ENCODE peak calls at places on chromosomes 4 and X, in seven cellular contexts. V is HCT116, A is K562, J is HepG2, C is SK-N-SH, R is GM12878, E is H1. O is an unnamed sample.

GRCh38 chr4:36385951-36386561 is 104.6 kb downstream of the DTHD1 start:
- DNase-seq in V (no peak), E (no peak), J (no peak), C (no peak), A (no peak), R (peak; percentile 63), O (no peak)

GRCh38 chr4:186472948-186473347 is 82.4 kb downstream of the MTNR1A start:
- DNase-seq in C (peak; percentile 30), R (no peak), J (peak; percentile 16), V (peak; percentile 41), A (peak; percentile 21), E (no peak), O (peak; percentile 46)

GRCh38 chr4:82744284-82744963 is 54.2 kb downstream of the SCD5 start:
- DNase-seq in E (no peak), J (no peak), R (no peak), C (no peak), V (no peak), A (no peak), O (no peak)

GRCh38 chr4:172898715-172899114 is 269.9 kb upstream of the GALNT7 start:
- DNase-seq in E (no peak), C (no peak), J (peak; percentile 5), V (no peak), A (no peak), R (no peak), O (no peak)

GRCh38 chr4:6928067-6928466 is 18.4 kb downstream of the TBC1D14 start:
- DNase-seq in R (no peak), J (no peak), C (no peak), E (no peak), V (no peak), A (no peak), O (no peak)

GRCh38 chrX:154596290-154596929 is 11.5 kb downstream of the CTAG1A start:
- DNase-seq in E (peak; percentile 53), C (no peak), A (no peak), R (no peak), J (no peak), V (no peak), O (peak; percentile 80)

GRCh38 chrX:133856819-133857218 is 128.6 kb downstream of the GPC3 start:
- DNase-seq in E (no peak), J (no peak), A (no peak), R (no peak), C (no peak), V (no peak), O (no peak)

GRCh38 chr4:133096972-133097371 is 52.1 kb upstream of the PCDH10 start:
- DNase-seq in J (no peak), E (no peak), A (no peak), R (no peak), C (no peak), V (no peak), O (no peak)

GRCh38 chrX:80550722-80551121 is 130.5 kb downstream of the TENT5D start:
- DNase-seq in E (peak; percentile 43), J (peak; percentile 12), R (no peak), C (no peak), V (no peak), A (peak; percentile 47), O (no peak)

GRCh38 chrX:155028749-155029360 is 2.2 kb downstream of the FUNDC2 start:
- DNase-seq in C (no peak), E (no peak), R (no peak), A (peak; percentile 48), V (no peak), J (no peak), O (no peak)

GRCh38 chr4:63458010-63458409 is 951.2 kb downstream of the TECRL start:
- DNase-seq in J (no peak), V (no peak), A (no peak), R (no peak), E (no peak), C (no peak), O (no peak)

GRCh38 chrX:6151971-6152370 is 76.7 kb downstream of the NLGN4X start:
- DNase-seq in V (no peak), C (no peak), E (no peak), R (no peak), J (no peak), A (no peak), O (no peak)

GRCh38 chrX:9205599-9206223 is 171.8 kb upstream of the FAM9B start:
- DNase-seq in V (no peak), C (no peak), A (no peak), R (no peak), J (no peak), E (no peak), O (no peak)

GRCh38 chr4:111360906-111361305 is 738.0 kb upstream of the PITX2 start:
- DNase-seq in R (no peak), E (no peak), C (no peak), V (no peak), J (no peak), A (no peak), O (no peak)

GRCh38 chr4:23333946-23334878 is 555.6 kb downstream of the PPARGC1A start:
- DNase-seq in E (no peak), V (no peak), C (no peak), A (peak; percentile 59), J (no peak), R (peak; percentile 39), O (peak; percentile 46)

GRCh38 chr4:95318483-95318882 is 230.3 kb downstream of the UNC5C start:
- DNase-seq in E (no peak), C (peak; percentile 11), A (no peak), V (no peak), R (no peak), J (no peak), O (no peak)

GRCh38 chr4:125104616-125105015 is 210.1 kb upstream of the FAT4 start:
- DNase-seq in A (no peak), J (no peak), R (no peak), V (no peak), C (no peak), E (no peak), O (no peak)

GRCh38 chr4:46937493-46937892 is 28.4 kb upstream of the COX7B2 start:
- DNase-seq in V (no peak), R (no peak), C (no peak), E (no peak), A (no peak), J (no peak), O (no peak)

GRCh38 chr4:87092389-87093141 is 127.9 kb downstream of the KLHL8 start:
- DNase-seq in J (peak; percentile 62), E (no peak), R (no peak), A (peak; percentile 86), V (peak; percentile 52), C (peak; percentile 40), O (no peak)

GRCh38 chr4:154807042-154807630 is 26.1 kb downstream of the RBM46 start:
- DNase-seq in E (no peak), V (peak; percentile 34), J (peak; percentile 4), A (peak; percentile 20), C (peak; percentile 24), R (peak; percentile 2), O (no peak)

GRCh38 chr4:1563241-1563640 is 120.9 kb downstream of the FAM53A start:
- DNase-seq in V (no peak), E (no peak), R (no peak), C (no peak), A (no peak), J (no peak), O (no peak)

GRCh38 chr4:126267689-126268088 is 952.9 kb downstream of the FAT4 start:
- DNase-seq in J (no peak), E (no peak), A (no peak), R (no peak), C (no peak), V (no peak), O (no peak)

GRCh38 chr4:98778206-98778605 is 119.8 kb upstream of the TSPAN5 start:
- DNase-seq in C (no peak), V (no peak), A (no peak), J (peak; percentile 87), E (no peak), R (no peak), O (peak; percentile 30)

GRCh38 chr4:168551211-168551610 is 54.4 kb downstream of the PALLD start:
- DNase-seq in C (no peak), R (no peak), J (no peak), A (no peak), E (no peak), V (no peak), O (no peak)

GRCh38 chr4:147760695-147761094 is 28.8 kb downstream of the ARHGAP10 start:
- DNase-seq in A (no peak), V (no peak), E (no peak), R (no peak), C (peak; percentile 46), J (no peak), O (no peak)

DNA sequence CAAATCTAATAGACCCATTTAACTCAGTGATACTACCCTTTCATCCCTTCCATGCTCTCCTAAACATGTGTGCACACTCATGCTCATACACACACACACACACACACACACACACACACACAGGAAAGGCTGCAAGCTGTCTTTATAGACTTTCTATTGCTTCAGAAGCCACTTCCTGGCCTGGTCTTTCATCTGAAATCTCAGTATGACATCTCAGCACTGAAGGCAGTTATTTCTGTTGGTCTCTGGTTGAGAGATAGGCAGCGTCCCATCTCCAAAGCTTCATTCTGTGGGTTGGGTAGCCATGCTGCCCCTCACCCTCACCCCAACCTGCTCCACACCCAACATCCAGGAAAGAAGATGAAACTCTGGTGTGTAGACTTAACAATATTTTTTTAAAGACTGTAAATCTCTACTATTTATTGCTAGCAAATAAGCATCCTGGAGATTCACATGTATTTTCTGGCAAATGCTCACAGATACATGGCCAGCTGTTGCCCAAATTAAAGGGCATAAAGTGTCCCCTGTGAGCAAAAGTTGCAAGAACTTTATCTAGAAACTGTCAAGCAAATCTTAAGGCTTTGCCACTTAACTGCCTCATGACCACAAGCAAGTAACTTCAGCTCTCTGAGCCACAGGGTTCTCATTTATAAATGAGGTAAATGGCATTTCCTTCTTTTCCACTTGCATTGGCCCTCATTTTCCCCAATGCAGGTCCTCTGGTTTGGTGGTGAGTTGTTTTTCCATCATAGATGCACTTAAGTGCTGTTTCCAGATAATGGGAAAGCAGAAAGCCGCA is 189.8 kb upstream of the AFF2 start:
- DNase-seq in C (no peak), A (no peak), V (no peak), J (no peak), R (peak; percentile 15), E (no peak), O (no peak)
- TF ChIP-seq JUND in C (no peak), A (no peak), V (no peak), J (no peak), R (no peak), E (no peak), O (no peak)

DNA sequence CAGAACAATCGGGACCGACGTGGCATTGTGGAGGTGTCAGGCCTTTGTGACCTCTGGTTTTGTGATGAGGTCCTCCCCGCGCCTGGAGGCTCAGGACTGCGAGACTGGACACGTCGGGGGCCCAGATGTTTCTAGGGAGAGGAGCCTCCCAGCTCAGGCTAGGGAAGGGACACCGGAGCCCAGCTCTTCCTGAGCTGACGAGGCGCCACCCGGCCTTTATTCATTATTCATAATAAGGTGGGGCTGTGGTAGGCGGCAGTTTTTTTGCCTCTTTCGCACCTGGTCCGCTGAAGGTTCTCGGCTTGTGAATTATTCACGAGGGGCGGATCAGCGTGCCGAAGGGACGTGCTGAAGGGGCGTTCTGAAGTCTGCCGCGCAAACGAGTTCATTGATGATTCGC is 2.3 kb upstream of the UBA1 start:
- DNase-seq in A (peak; percentile 24), C (no peak), V (peak; percentile 13), R (no peak), E (peak; percentile 49), J (no peak), O (peak; percentile 38)
- TF ChIP-seq JUND in A (no peak), C (no peak), V (no peak), R (no peak), E (no peak), J (no peak), O (no peak)

GRCh38 chrX:74450803-74451449 is 29.6 kb downstream of the SLC16A2 start:
- DNase-seq in R (no peak), J (no peak), V (peak; percentile 10), C (no peak), A (no peak), E (no peak), O (no peak)
- TF ChIP-seq JUND in R (no peak), J (no peak), V (no peak), C (peak; percentile 51), A (no peak), E (no peak), O (no peak)

GRCh38 chr4:156638925-156639605 is 332.5 kb downstream of the PDGFC start:
- DNase-seq in R (no peak), A (no peak), C (no peak), V (no peak), J (no peak), E (no peak), O (no peak)
- TF ChIP-seq JUND in R (no peak), A (no peak), C (peak; percentile 56), V (no peak), J (no peak), E (no peak), O (no peak)

O was measured in T47D.